ENCODE peak calls at places on chromosomes 6 and 20, in six cellular contexts. One of them, this sample, is unnamed.

GRCh38 chr20:17651761-17652388 is 30.2 kb downstream of the RRBP1 start:
- DNase-seq in K562: no peak
- DNase-seq in HepG2: no peak
- DNase-seq in SK-N-SH: no peak
- DNase-seq in HCT116: no peak
- DNase-seq in GM12878: no peak
- DNase-seq in this sample: peak; percentile 73

GRCh38 chr20:1895674-1896496 is 678 bp downstream of the SIRPA start:
- DNase-seq in K562: no peak
- DNase-seq in HepG2: no peak
- DNase-seq in SK-N-SH: no peak
- DNase-seq in HCT116: no peak
- DNase-seq in GM12878: no peak
- DNase-seq in this sample: no peak

GRCh38 chr20:52004720-52005119 is 186.9 kb downstream of the ZFP64 start:
- DNase-seq in K562: no peak
- DNase-seq in HepG2: no peak
- DNase-seq in SK-N-SH: no peak
- DNase-seq in HCT116: no peak
- DNase-seq in GM12878: no peak
- DNase-seq in this sample: no peak

GRCh38 chr6:73203098-73203497 is 22.2 kb downstream of the KHDC1L start:
- DNase-seq in K562: no peak
- DNase-seq in HepG2: no peak
- DNase-seq in SK-N-SH: no peak
- DNase-seq in HCT116: no peak
- DNase-seq in GM12878: no peak
- DNase-seq in this sample: no peak

GRCh38 chr6:15249371-15250019 is 3.6 kb downstream of the JARID2 start:
- DNase-seq in K562: no peak
- DNase-seq in HepG2: no peak
- DNase-seq in SK-N-SH: no peak
- DNase-seq in HCT116: no peak
- DNase-seq in GM12878: no peak
- DNase-seq in this sample: no peak

GRCh38 chr6:40268166-40268958 is 318.8 kb downstream of the LRFN2 start:
- DNase-seq in K562: no peak
- DNase-seq in HepG2: no peak
- DNase-seq in SK-N-SH: no peak
- DNase-seq in HCT116: no peak
- DNase-seq in GM12878: no peak
- DNase-seq in this sample: no peak

GRCh38 chr6:127186889-127187288 is 68.4 kb downstream of the RSPO3 start:
- DNase-seq in K562: peak; percentile 33
- DNase-seq in HepG2: peak; percentile 41
- DNase-seq in SK-N-SH: peak; percentile 14
- DNase-seq in HCT116: peak; percentile 37
- DNase-seq in GM12878: no peak
- DNase-seq in this sample: peak; percentile 24

GRCh38 chr20:4812641-4813075 is 90.9 kb downstream of the PRND start:
- DNase-seq in K562: no peak
- DNase-seq in HepG2: no peak
- DNase-seq in SK-N-SH: no peak
- DNase-seq in HCT116: no peak
- DNase-seq in GM12878: no peak
- DNase-seq in this sample: no peak

GRCh38 chr20:25989196-25989595 is 292.5 kb upstream of the ZNF337 start:
- DNase-seq in K562: no peak
- DNase-seq in HepG2: no peak
- DNase-seq in SK-N-SH: no peak
- DNase-seq in HCT116: no peak
- DNase-seq in GM12878: no peak
- DNase-seq in this sample: no peak

GRCh38 chr6:36636283-36636682 is 42.1 kb downstream of the SRSF3 start:
- DNase-seq in K562: no peak
- DNase-seq in HepG2: no peak
- DNase-seq in SK-N-SH: no peak
- DNase-seq in HCT116: no peak
- DNase-seq in GM12878: no peak
- DNase-seq in this sample: no peak

GRCh38 chr6:4864534-4864933 is 88.3 kb downstream of the CDYL start:
- DNase-seq in K562: no peak
- DNase-seq in HepG2: no peak
- DNase-seq in SK-N-SH: no peak
- DNase-seq in HCT116: no peak
- DNase-seq in GM12878: no peak
- DNase-seq in this sample: no peak

GRCh38 chr6:14241255-14242070 is 123.9 kb downstream of the CD83 start:
- DNase-seq in K562: no peak
- DNase-seq in HepG2: no peak
- DNase-seq in SK-N-SH: no peak
- DNase-seq in HCT116: no peak
- DNase-seq in GM12878: peak; percentile 11
- DNase-seq in this sample: no peak

GRCh38 chr20:46872315-46873211 is 22.1 kb upstream of the EYA2 start:
- DNase-seq in K562: peak; percentile 19
- DNase-seq in HepG2: no peak
- DNase-seq in SK-N-SH: peak; percentile 20
- DNase-seq in HCT116: peak; percentile 13
- DNase-seq in GM12878: no peak
- DNase-seq in this sample: no peak

GRCh38 chr6:149515494-149515893 is 30.3 kb downstream of the PPIL4 start:
- DNase-seq in K562: no peak
- DNase-seq in HepG2: no peak
- DNase-seq in SK-N-SH: no peak
- DNase-seq in HCT116: no peak
- DNase-seq in GM12878: no peak
- DNase-seq in this sample: no peak

GRCh38 chr20:11013801-11014200 is 340.0 kb upstream of the JAG1 start:
- DNase-seq in K562: no peak
- DNase-seq in HepG2: no peak
- DNase-seq in SK-N-SH: no peak
- DNase-seq in HCT116: no peak
- DNase-seq in GM12878: no peak
- DNase-seq in this sample: no peak

GRCh38 chr20:750801-751200 is 17.5 kb downstream of the SLC52A3 start:
- DNase-seq in K562: peak; percentile 61
- DNase-seq in HepG2: no peak
- DNase-seq in SK-N-SH: no peak
- DNase-seq in HCT116: no peak
- DNase-seq in GM12878: no peak
- DNase-seq in this sample: peak; percentile 47

DNA sequence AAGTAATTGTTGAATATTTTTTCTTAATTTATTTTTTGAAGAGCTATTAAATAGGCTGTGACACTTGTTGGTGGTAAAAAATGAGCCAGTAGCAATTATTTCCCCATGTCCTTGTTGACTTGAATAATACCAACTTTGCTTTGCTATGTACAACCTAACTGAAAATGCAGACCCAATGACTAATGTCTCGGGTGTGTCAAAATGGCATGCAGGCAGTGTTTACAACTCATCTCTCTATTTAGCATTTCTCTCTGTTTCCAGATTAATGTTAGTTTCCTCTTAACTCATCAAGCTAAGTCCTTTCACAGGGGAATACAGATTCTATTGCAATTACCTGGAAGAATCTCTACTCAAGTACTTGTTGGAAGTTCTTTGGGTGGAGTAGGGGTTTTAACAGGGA is 504.4 kb downstream of the BCKDHB start:
- DNase-seq in K562: no peak
- DNase-seq in HepG2: no peak
- DNase-seq in SK-N-SH: no peak
- DNase-seq in HCT116: no peak
- DNase-seq in GM12878: no peak
- DNase-seq in this sample: no peak
- TF ChIP-seq JUND in K562: no peak
- TF ChIP-seq JUND in HepG2: no peak
- TF ChIP-seq JUND in SK-N-SH: no peak
- TF ChIP-seq JUND in HCT116: no peak
- TF ChIP-seq JUND in GM12878: no peak
- TF ChIP-seq JUND in this sample: no peak

GRCh38 chr6:163816441-163816840 is 401.9 kb downstream of the QKI start:
- DNase-seq in K562: no peak
- DNase-seq in HepG2: no peak
- DNase-seq in SK-N-SH: no peak
- DNase-seq in HCT116: no peak
- DNase-seq in GM12878: no peak
- DNase-seq in this sample: no peak
- TF ChIP-seq JUND in K562: no peak
- TF ChIP-seq JUND in HepG2: no peak
- TF ChIP-seq JUND in SK-N-SH: no peak
- TF ChIP-seq JUND in HCT116: no peak
- TF ChIP-seq JUND in GM12878: no peak
- TF ChIP-seq JUND in this sample: no peak

GRCh38 chr6:121770943-121771342 is 335.5 kb downstream of the GJA1 start:
- DNase-seq in K562: no peak
- DNase-seq in HepG2: no peak
- DNase-seq in SK-N-SH: no peak
- DNase-seq in HCT116: peak; percentile 24
- DNase-seq in GM12878: no peak
- DNase-seq in this sample: no peak
- TF ChIP-seq JUND in K562: no peak
- TF ChIP-seq JUND in HepG2: no peak
- TF ChIP-seq JUND in SK-N-SH: peak; percentile 23
- TF ChIP-seq JUND in HCT116: peak; percentile 54
- TF ChIP-seq JUND in GM12878: no peak
- TF ChIP-seq JUND in this sample: no peak

DNA sequence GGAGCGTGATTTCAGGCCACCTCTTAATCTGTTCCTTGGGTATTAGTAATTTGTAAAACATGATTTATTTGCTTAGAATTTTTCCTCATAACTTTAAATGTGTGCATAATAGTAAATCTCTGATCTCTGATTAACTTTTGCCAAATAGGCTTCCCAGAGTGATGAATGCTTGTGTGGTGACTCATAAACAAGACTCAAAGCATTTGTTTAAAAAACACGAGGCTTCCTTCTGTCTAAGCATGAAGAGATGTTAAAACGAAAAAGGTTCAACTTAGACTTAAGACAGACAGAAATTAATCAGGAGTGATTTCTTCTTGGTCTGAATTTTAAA is 337.0 kb downstream of the CDH4 start:
- DNase-seq in K562: no peak
- DNase-seq in HepG2: no peak
- DNase-seq in SK-N-SH: no peak
- DNase-seq in HCT116: no peak
- DNase-seq in GM12878: no peak
- DNase-seq in this sample: no peak
- TF ChIP-seq JUND in K562: no peak
- TF ChIP-seq JUND in HepG2: no peak
- TF ChIP-seq JUND in SK-N-SH: no peak
- TF ChIP-seq JUND in HCT116: no peak
- TF ChIP-seq JUND in GM12878: no peak
- TF ChIP-seq JUND in this sample: no peak